ENCODE peak calls at places on chromosomes 11 and 22, in ten cellular contexts. One of them, this sample, is unnamed.

GRCh38 chr22:35998748-35999147 is 29.9 kb downstream of the RBFOX2 start:
- DNase-seq in HTR-8/SVneo: no peak
- DNase-seq in KBM-7: no peak
- DNase-seq in HS-27A: no peak
- DNase-seq in AG08396: no peak
- DNase-seq in naive B cell: no peak
- DNase-seq in natural killer cell treated with Interleukin-12 subunit alpha and Interleukin-12 subunit beta and Interleukin-15 and Interleukin-18, amount 100 ng/mL, for 72 hours: no peak
- DNase-seq in CD8-positive, alpha-beta memory T cell: no peak
- DNase-seq in retinal pigment epithelial cell: no peak
- DNase-seq in T-cell: no peak
- DNase-seq in this sample: no peak

GRCh38 chr11:75589933-75590332 is 27.9 kb downstream of the SERPINH1 start:
- DNase-seq in HTR-8/SVneo: no peak
- DNase-seq in KBM-7: no peak
- DNase-seq in HS-27A: no peak
- DNase-seq in AG08396: no peak
- DNase-seq in naive B cell: no peak
- DNase-seq in natural killer cell treated with Interleukin-12 subunit alpha and Interleukin-12 subunit beta and Interleukin-15 and Interleukin-18, amount 100 ng/mL, for 72 hours: no peak
- DNase-seq in CD8-positive, alpha-beta memory T cell: no peak
- DNase-seq in retinal pigment epithelial cell: no peak
- DNase-seq in T-cell: no peak
- DNase-seq in this sample: no peak

GRCh38 chr11:2133481-2134021 is 5.6 kb downstream of the IGF2 start:
- DNase-seq in HTR-8/SVneo: no peak
- DNase-seq in KBM-7: no peak
- DNase-seq in HS-27A: no peak
- DNase-seq in AG08396: no peak
- DNase-seq in naive B cell: no peak
- DNase-seq in natural killer cell treated with Interleukin-12 subunit alpha and Interleukin-12 subunit beta and Interleukin-15 and Interleukin-18, amount 100 ng/mL, for 72 hours: no peak
- DNase-seq in CD8-positive, alpha-beta memory T cell: no peak
- DNase-seq in retinal pigment epithelial cell: no peak
- DNase-seq in T-cell: no peak
- DNase-seq in this sample: no peak

GRCh38 chr11:109490953-109491733 is 69.2 kb downstream of the C11orf87 start:
- DNase-seq in HTR-8/SVneo: no peak
- DNase-seq in KBM-7: no peak
- DNase-seq in HS-27A: peak
- DNase-seq in AG08396: no peak
- DNase-seq in naive B cell: no peak
- DNase-seq in natural killer cell treated with Interleukin-12 subunit alpha and Interleukin-12 subunit beta and Interleukin-15 and Interleukin-18, amount 100 ng/mL, for 72 hours: no peak
- DNase-seq in CD8-positive, alpha-beta memory T cell: no peak
- DNase-seq in retinal pigment epithelial cell: peak
- DNase-seq in T-cell: no peak
- DNase-seq in this sample: peak

GRCh38 chr11:17208257-17208999 is 642 bp upstream of the PIK3C2A start:
- DNase-seq in HTR-8/SVneo: peak
- DNase-seq in KBM-7: no peak
- DNase-seq in HS-27A: no peak
- DNase-seq in AG08396: peak
- DNase-seq in naive B cell: peak
- DNase-seq in natural killer cell treated with Interleukin-12 subunit alpha and Interleukin-12 subunit beta and Interleukin-15 and Interleukin-18, amount 100 ng/mL, for 72 hours: no peak
- DNase-seq in CD8-positive, alpha-beta memory T cell: no peak
- DNase-seq in retinal pigment epithelial cell: peak
- DNase-seq in T-cell: peak
- DNase-seq in this sample: peak

GRCh38 chr11:118068206-118068944 is 8.5 kb upstream of the TMPRSS4 start:
- DNase-seq in HTR-8/SVneo: no peak
- DNase-seq in KBM-7: peak
- DNase-seq in HS-27A: no peak
- DNase-seq in AG08396: no peak
- DNase-seq in naive B cell: no peak
- DNase-seq in natural killer cell treated with Interleukin-12 subunit alpha and Interleukin-12 subunit beta and Interleukin-15 and Interleukin-18, amount 100 ng/mL, for 72 hours: no peak
- DNase-seq in CD8-positive, alpha-beta memory T cell: no peak
- DNase-seq in retinal pigment epithelial cell: no peak
- DNase-seq in T-cell: no peak
- DNase-seq in this sample: no peak

GRCh38 chr11:95512177-95512576 is 277.4 kb downstream of the FAM76B start:
- DNase-seq in HTR-8/SVneo: no peak
- DNase-seq in KBM-7: no peak
- DNase-seq in HS-27A: no peak
- DNase-seq in AG08396: peak
- DNase-seq in naive B cell: no peak
- DNase-seq in natural killer cell treated with Interleukin-12 subunit alpha and Interleukin-12 subunit beta and Interleukin-15 and Interleukin-18, amount 100 ng/mL, for 72 hours: no peak
- DNase-seq in CD8-positive, alpha-beta memory T cell: no peak
- DNase-seq in retinal pigment epithelial cell: peak
- DNase-seq in T-cell: no peak
- DNase-seq in this sample: no peak

GRCh38 chr11:67269401-67270255 is 3.4 kb downstream of the GRK2 start:
- DNase-seq in HTR-8/SVneo: no peak
- DNase-seq in KBM-7: no peak
- DNase-seq in HS-27A: no peak
- DNase-seq in AG08396: no peak
- DNase-seq in naive B cell: no peak
- DNase-seq in natural killer cell treated with Interleukin-12 subunit alpha and Interleukin-12 subunit beta and Interleukin-15 and Interleukin-18, amount 100 ng/mL, for 72 hours: peak
- DNase-seq in CD8-positive, alpha-beta memory T cell: no peak
- DNase-seq in retinal pigment epithelial cell: no peak
- DNase-seq in T-cell: no peak
- DNase-seq in this sample: no peak

GRCh38 chr22:39349967-39350802 is at the start of gene SYNGR1:
- DNase-seq in HTR-8/SVneo: no peak
- DNase-seq in KBM-7: no peak
- DNase-seq in HS-27A: no peak
- DNase-seq in AG08396: peak
- DNase-seq in naive B cell: no peak
- DNase-seq in natural killer cell treated with Interleukin-12 subunit alpha and Interleukin-12 subunit beta and Interleukin-15 and Interleukin-18, amount 100 ng/mL, for 72 hours: no peak
- DNase-seq in CD8-positive, alpha-beta memory T cell: no peak
- DNase-seq in retinal pigment epithelial cell: no peak
- DNase-seq in T-cell: no peak
- DNase-seq in this sample: peak

GRCh38 chr11:16606784-16607674 is 131.4 kb upstream of the C11orf58 start:
- DNase-seq in HTR-8/SVneo: no peak
- DNase-seq in KBM-7: no peak
- DNase-seq in HS-27A: peak
- DNase-seq in AG08396: peak
- DNase-seq in naive B cell: no peak
- DNase-seq in natural killer cell treated with Interleukin-12 subunit alpha and Interleukin-12 subunit beta and Interleukin-15 and Interleukin-18, amount 100 ng/mL, for 72 hours: no peak
- DNase-seq in CD8-positive, alpha-beta memory T cell: no peak
- DNase-seq in retinal pigment epithelial cell: no peak
- DNase-seq in T-cell: no peak
- DNase-seq in this sample: no peak

GRCh38 chr11:70250876-70251275 is 19.6 kb upstream of the PPFIA1 start:
- DNase-seq in HTR-8/SVneo: no peak
- DNase-seq in KBM-7: no peak
- DNase-seq in HS-27A: no peak
- DNase-seq in AG08396: no peak
- DNase-seq in naive B cell: no peak
- DNase-seq in natural killer cell treated with Interleukin-12 subunit alpha and Interleukin-12 subunit beta and Interleukin-15 and Interleukin-18, amount 100 ng/mL, for 72 hours: no peak
- DNase-seq in CD8-positive, alpha-beta memory T cell: no peak
- DNase-seq in retinal pigment epithelial cell: no peak
- DNase-seq in T-cell: no peak
- DNase-seq in this sample: no peak

GRCh38 chr11:119461250-119461963 is 38.4 kb upstream of the THY1 start:
- DNase-seq in HTR-8/SVneo: no peak
- DNase-seq in KBM-7: no peak
- DNase-seq in HS-27A: no peak
- DNase-seq in AG08396: no peak
- DNase-seq in naive B cell: no peak
- DNase-seq in natural killer cell treated with Interleukin-12 subunit alpha and Interleukin-12 subunit beta and Interleukin-15 and Interleukin-18, amount 100 ng/mL, for 72 hours: no peak
- DNase-seq in CD8-positive, alpha-beta memory T cell: no peak
- DNase-seq in retinal pigment epithelial cell: no peak
- DNase-seq in T-cell: no peak
- DNase-seq in this sample: no peak

GRCh38 chr11:64317961-64318693 is at the start of gene PRDX5:
- DNase-seq in HTR-8/SVneo: peak
- DNase-seq in KBM-7: peak
- DNase-seq in HS-27A: peak
- DNase-seq in AG08396: peak
- DNase-seq in naive B cell: peak
- DNase-seq in natural killer cell treated with Interleukin-12 subunit alpha and Interleukin-12 subunit beta and Interleukin-15 and Interleukin-18, amount 100 ng/mL, for 72 hours: peak
- DNase-seq in CD8-positive, alpha-beta memory T cell: peak
- DNase-seq in retinal pigment epithelial cell: peak
- DNase-seq in T-cell: peak
- DNase-seq in this sample: peak

GRCh38 chr22:36136475-36136874 is 24.1 kb downstream of the APOL3 start:
- DNase-seq in HTR-8/SVneo: no peak
- DNase-seq in KBM-7: no peak
- DNase-seq in HS-27A: no peak
- DNase-seq in AG08396: peak
- DNase-seq in naive B cell: no peak
- DNase-seq in natural killer cell treated with Interleukin-12 subunit alpha and Interleukin-12 subunit beta and Interleukin-15 and Interleukin-18, amount 100 ng/mL, for 72 hours: no peak
- DNase-seq in CD8-positive, alpha-beta memory T cell: no peak
- DNase-seq in retinal pigment epithelial cell: no peak
- DNase-seq in T-cell: no peak
- DNase-seq in this sample: no peak

GRCh38 chr11:56876621-56877312 is 111.9 kb upstream of the OR5AK2 start:
- DNase-seq in HTR-8/SVneo: no peak
- DNase-seq in KBM-7: no peak
- DNase-seq in HS-27A: no peak
- DNase-seq in AG08396: no peak
- DNase-seq in naive B cell: no peak
- DNase-seq in natural killer cell treated with Interleukin-12 subunit alpha and Interleukin-12 subunit beta and Interleukin-15 and Interleukin-18, amount 100 ng/mL, for 72 hours: no peak
- DNase-seq in CD8-positive, alpha-beta memory T cell: no peak
- DNase-seq in retinal pigment epithelial cell: no peak
- DNase-seq in T-cell: no peak
- DNase-seq in this sample: no peak

GRCh38 chr11:64762277-64762915 is 2.6 kb upstream of the PYGM start:
- DNase-seq in HTR-8/SVneo: no peak
- DNase-seq in KBM-7: peak
- DNase-seq in HS-27A: no peak
- DNase-seq in AG08396: peak
- DNase-seq in naive B cell: peak
- DNase-seq in natural killer cell treated with Interleukin-12 subunit alpha and Interleukin-12 subunit beta and Interleukin-15 and Interleukin-18, amount 100 ng/mL, for 72 hours: peak
- DNase-seq in CD8-positive, alpha-beta memory T cell: peak
- DNase-seq in retinal pigment epithelial cell: no peak
- DNase-seq in T-cell: no peak
- DNase-seq in this sample: no peak